ENCODE peak calls at places on chromosome 12, in eight cellular contexts. Z, C, T, Q, M, R, N and D are unnamed samples. For H3K27me3, the result is how much of the 10 kb centered on the place peaks cover.

GRCh38 chr12:60494249-60494648 is 898.4 kb downstream of the SLC16A7 start:
- DNase-seq in Z (no peak), C (no peak), T (peak), Q (no peak), M (peak), R (peak), N (no peak), D (no peak)

GRCh38 chr12:54282949-54283593 is 2.5 kb downstream of the HNRNPA1 start:
- DNase-seq in Z (no peak), C (no peak), T (no peak), Q (no peak), M (no peak), R (no peak), N (peak), D (no peak)

GRCh38 chr12:24709201-24709600 is 239.7 kb downstream of the BCAT1 start:
- DNase-seq in Z (no peak), C (no peak), T (peak), Q (no peak), M (no peak), R (no peak), N (no peak), D (no peak)

GRCh38 chr12:100268835-100269564 is 2.0 kb downstream of the SCYL2 start:
- DNase-seq in Z (no peak), C (no peak), T (no peak), Q (no peak), M (no peak), R (peak), N (no peak), D (no peak)

GRCh38 chr12:56720696-56721615 is 4.1 kb downstream of the NACA start:
- DNase-seq in Z (no peak), C (no peak), T (no peak), Q (no peak), M (no peak), R (no peak), N (no peak), D (peak)

GRCh38 chr12:93798752-93799151 is 121.6 kb downstream of the CRADD start:
- DNase-seq in Z (no peak), C (no peak), T (no peak), Q (no peak), M (no peak), R (no peak), N (no peak), D (no peak)

GRCh38 chr12:92469837-92470236 is 233.0 kb upstream of the PLEKHG7 start:
- DNase-seq in Z (no peak), C (peak), T (peak), Q (peak), M (no peak), R (peak), N (no peak), D (no peak)

GRCh38 chr12:92597118-92597517 is 105.7 kb upstream of the PLEKHG7 start:
- DNase-seq in Z (no peak), C (no peak), T (no peak), Q (no peak), M (no peak), R (no peak), N (no peak), D (no peak)

GRCh38 chr12:58502236-58502635 is 418.1 kb downstream of the LRIG3 start:
- DNase-seq in Z (no peak), C (no peak), T (no peak), Q (no peak), M (no peak), R (no peak), N (no peak), D (no peak)

DNA sequence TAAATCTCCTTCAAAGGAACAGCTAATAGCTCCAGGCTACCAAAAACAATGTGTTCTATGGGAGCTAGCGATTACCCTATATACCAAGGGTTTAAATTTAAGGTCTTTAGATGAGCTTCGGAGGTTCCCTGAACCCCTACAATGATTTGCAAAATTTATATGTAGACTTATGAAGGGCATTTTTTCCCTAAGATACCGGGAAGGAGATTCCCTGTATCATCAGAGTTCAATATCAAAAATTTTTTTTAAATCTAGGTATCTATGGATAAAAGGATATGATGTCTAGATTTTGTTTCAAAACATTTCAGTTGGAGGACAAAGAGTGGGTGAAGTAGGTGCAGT is 17.9 kb upstream of the COL2A1 start:
- DNase-seq in Z (no peak), C (no peak), T (no peak), Q (no peak), M (no peak), R (no peak), N (no peak), D (no peak)
- H3K27me3 ChIP-seq in Z (under half), C (under half), T (under half), Q (under half), M (half or more), R (under half), N (under half), D (half or more)

GRCh38 chr12:47881041-47881440 is 23.8 kb downstream of the VDR start:
- DNase-seq in Z (no peak), C (no peak), T (no peak), Q (no peak), M (no peak), R (no peak), N (no peak), D (no peak)
- TF ChIP-seq CTCF in Z (no peak), C (no peak), T (no peak), Q (no peak), M (no peak), R (no peak), N (no peak), D (no peak)

GRCh38 chr12:113075137-113075683 is 18.7 kb downstream of the DTX1 start:
- DNase-seq in Z (no peak), C (no peak), T (no peak), Q (no peak), M (no peak), R (no peak), N (peak), D (no peak)

GRCh38 chr12:113080692-113081091 is 24.2 kb downstream of the DTX1 start:
- DNase-seq in Z (no peak), C (no peak), T (no peak), Q (no peak), M (no peak), R (no peak), N (no peak), D (no peak)

GRCh38 chr12:113077057-113077858 is 20.7 kb downstream of the DTX1 start:
- DNase-seq in Z (no peak), C (no peak), T (no peak), Q (no peak), M (no peak), R (no peak), N (no peak), D (no peak)

GRCh38 chr12:113081785-113082296 is 25.3 kb downstream of the DTX1 start:
- DNase-seq in Z (no peak), C (no peak), T (no peak), Q (no peak), M (no peak), R (no peak), N (no peak), D (no peak)

DNA sequence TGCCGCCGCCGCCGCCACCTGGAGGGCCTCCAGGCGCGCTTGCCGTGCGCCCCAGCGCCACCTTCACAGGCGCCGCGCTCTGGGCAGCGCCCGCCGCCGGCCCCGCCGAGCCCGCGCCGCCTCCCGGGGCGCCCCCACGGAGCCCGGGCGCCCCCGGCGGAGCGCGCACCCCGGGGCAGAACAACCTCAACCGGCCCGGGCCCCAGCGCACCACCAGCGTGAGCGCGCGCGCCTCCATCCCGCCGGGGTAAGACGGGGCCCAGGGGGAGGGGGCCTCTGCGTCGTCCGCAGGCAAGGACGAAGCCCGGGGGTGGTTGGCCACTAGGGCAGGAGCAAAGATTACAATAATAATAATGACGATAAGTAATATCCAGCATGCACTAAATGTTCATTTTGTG is 21.3 kb downstream of the DTX1 start:
- DNase-seq in Z (no peak), C (no peak), T (no peak), Q (no peak), M (no peak), R (no peak), N (no peak), D (no peak)
- H3K4me3 ChIP-seq in Z (no peak), C (no peak), T (no peak), Q (no peak), M (no peak), R (no peak), N (no peak), D (no peak)

DNA sequence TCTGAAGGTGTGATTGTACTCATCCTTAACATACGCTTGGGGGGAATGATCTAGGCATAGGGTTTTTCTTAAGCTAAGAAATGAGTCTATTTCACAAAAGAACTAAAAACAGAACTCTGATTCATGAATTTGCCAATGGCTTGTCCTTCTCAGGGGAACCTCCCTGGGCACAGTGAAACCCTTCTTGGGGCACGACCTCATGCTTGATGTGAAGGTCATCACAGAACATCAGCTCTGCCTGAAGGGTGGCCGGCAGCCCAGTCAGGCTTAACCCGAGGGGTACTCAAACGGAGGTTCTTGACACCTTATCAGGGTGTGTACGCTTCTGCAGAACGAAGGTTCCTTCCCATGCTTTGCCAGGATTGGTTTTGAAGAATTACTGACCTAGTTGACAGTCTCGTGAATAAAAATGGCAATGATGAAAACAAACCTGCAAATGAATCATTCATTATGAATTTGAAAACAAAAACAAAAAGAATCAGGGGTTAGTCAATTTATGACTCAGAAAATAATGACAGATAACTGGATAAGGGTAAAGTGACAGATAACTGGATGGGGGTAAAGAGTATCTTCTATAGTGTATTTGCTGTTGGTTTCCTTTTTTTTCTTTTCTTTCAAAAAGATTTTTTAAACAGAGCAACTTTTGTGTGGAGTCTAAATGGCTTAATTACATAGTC is 86.4 kb downstream of the GALNT8 start:
- DNase-seq in Z (no peak), C (no peak), T (no peak), Q (no peak), M (no peak), R (no peak), N (no peak), D (no peak)
- H3K27me3 ChIP-seq in Z (under half), C (under half), T (under half), Q (under half), M (under half), R (under half), N (half or more), D (under half)

GRCh38 chr12:48157016-48157888 is at the start of gene ASB8:
- DNase-seq in Z (peak), C (peak), T (peak), Q (peak), M (peak), R (peak), N (peak), D (peak)
- TF ChIP-seq CTCF in Z (peak), C (peak), T (peak), Q (peak), M (peak), R (peak), N (peak), D (peak)

DNA sequence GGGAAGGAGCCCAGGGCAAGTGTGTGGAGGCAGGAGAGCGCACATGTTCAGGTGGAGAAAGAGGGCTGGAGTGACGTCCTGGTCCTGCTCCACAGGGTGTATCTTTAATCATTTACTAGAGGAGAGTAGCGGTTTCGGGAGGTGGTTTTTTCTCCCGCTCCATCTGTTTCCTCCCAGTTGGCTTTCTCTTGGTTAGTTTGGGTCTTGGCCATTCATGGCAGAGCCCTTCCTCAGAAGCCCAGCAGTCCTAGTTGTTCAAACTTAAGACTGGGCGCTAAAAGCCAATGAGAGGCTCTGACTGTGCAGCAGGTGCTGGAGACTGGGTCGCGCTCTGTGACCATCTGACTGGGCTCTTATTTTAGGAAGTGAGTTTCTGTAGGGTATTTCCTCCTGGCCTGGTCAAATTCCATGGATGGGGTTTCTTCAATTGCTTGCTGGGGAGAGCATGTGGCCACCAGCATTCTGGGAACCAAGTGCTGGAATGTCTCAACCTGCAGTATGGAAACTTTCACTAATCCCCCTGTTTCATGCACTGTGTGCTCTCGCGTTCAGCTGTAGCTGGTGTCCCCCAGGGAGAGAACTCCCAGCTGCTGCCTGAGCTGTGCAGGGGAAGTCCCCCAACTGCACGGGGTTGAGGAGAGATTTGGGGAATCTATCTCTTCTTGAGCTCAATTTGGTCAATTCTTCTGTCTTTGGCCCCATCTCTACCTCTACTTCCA is 27.4 kb upstream of the TSPAN9 start:
- DNase-seq in Z (no peak), C (no peak), T (no peak), Q (no peak), M (no peak), R (no peak), N (no peak), D (no peak)
- H3K4me3 ChIP-seq in Z (no peak), C (no peak), T (no peak), Q (no peak), M (no peak), R (no peak), N (no peak), D (no peak)

DNA sequence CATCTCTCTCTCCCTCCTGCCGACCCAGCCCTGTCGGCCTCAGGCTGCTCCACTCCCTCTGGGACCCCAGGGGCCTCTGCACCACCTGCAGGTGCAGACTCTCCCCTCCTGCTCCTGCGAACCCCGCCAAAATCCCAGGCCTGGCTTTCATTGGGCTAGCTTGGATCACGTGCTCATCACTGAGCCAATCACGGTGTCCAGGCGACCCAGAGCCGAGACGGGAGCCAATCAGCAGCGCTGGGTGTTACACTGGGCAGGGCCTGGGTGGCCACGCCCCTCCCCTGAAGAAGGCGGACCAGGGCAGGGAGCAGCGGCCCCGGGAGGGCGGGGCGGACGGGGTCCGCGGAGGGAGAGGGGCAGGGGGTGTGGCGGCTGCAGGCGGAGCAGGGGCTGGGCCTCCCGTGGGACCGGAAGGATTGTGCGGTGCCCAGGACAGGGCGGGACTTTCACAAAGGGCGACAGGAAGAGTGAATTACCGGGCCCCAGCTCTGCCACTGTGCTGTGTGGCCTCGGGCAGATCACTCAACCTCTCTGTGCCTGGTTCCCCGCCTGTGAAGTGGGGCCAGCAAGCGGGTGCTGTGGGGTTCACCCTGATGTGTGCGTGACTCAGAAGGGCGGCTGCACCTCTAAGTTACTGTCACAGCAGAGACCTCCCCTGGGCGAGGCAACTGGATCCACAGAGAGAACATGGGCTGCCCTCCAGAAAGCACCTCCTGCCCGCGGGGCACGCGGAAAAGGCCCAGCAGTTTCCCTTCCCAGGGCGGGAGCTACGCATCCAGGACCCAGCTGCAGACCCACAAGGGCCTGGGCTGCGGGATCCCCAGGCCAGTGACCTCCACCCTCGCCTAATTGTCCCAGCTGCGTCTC is 66.5 kb upstream of the FBRSL1 start:
- DNase-seq in Z (no peak), C (no peak), T (no peak), Q (no peak), M (no peak), R (no peak), N (no peak), D (no peak)
- H3K27me3 ChIP-seq in Z (under half), C (under half), T (half or more), Q (under half), M (under half), R (under half), N (half or more), D (under half)